ENCODE peak calls at places on chromosomes 11 and 22, in six cellular contexts. One of them, this sample, is unnamed.

GRCh38 chr11:102791271-102792036 is 6.5 kb downstream of the MMP1 start:
- DNase-seq in left lung: no peak
- DNase-seq in NAMALWA: no peak
- DNase-seq in COR-L47: no peak
- DNase-seq in ovary: no peak
- DNase-seq in dermis blood vessel endothelial cell: no peak
- DNase-seq in this sample: no peak

GRCh38 chr11:31817054-31817620 is 6.0 kb upstream of the PAX6 start:
- DNase-seq in left lung: no peak
- DNase-seq in COR-L47: peak; percentile 28
- DNase-seq in ovary: no peak
- DNase-seq in NAMALWA: no peak
- DNase-seq in dermis blood vessel endothelial cell: no peak
- DNase-seq in this sample: no peak

GRCh38 chr11:112082729-112083128 is 3.8 kb downstream of the TIMM8B start:
- DNase-seq in dermis blood vessel endothelial cell: no peak
- DNase-seq in COR-L47: no peak
- DNase-seq in left lung: no peak
- DNase-seq in NAMALWA: no peak
- DNase-seq in ovary: no peak
- DNase-seq in this sample: no peak

GRCh38 chr22:23047742-23048141 is 22.6 kb upstream of the GNAZ start:
- DNase-seq in COR-L47: no peak
- DNase-seq in ovary: no peak
- DNase-seq in left lung: no peak
- DNase-seq in dermis blood vessel endothelial cell: no peak
- DNase-seq in NAMALWA: no peak
- DNase-seq in this sample: no peak

GRCh38 chr11:110479445-110480101 is 49.8 kb downstream of the FDX1 start:
- DNase-seq in COR-L47: peak; percentile 83
- DNase-seq in left lung: no peak
- DNase-seq in NAMALWA: peak; percentile 51
- DNase-seq in ovary: no peak
- DNase-seq in dermis blood vessel endothelial cell: peak; percentile 27
- DNase-seq in this sample: no peak

GRCh38 chr11:76621866-76622265 is 48.7 kb downstream of the LRRC32 start:
- DNase-seq in dermis blood vessel endothelial cell: no peak
- DNase-seq in NAMALWA: no peak
- DNase-seq in left lung: no peak
- DNase-seq in COR-L47: no peak
- DNase-seq in ovary: no peak
- DNase-seq in this sample: no peak

GRCh38 chr11:45927332-45927683 is 4.9 kb downstream of the LARGE2 start:
- DNase-seq in left lung: no peak
- DNase-seq in ovary: peak; percentile 21
- DNase-seq in NAMALWA: no peak
- DNase-seq in dermis blood vessel endothelial cell: no peak
- DNase-seq in COR-L47: no peak
- DNase-seq in this sample: no peak

GRCh38 chr22:37420656-37421467 is 6.4 kb downstream of the ELFN2 start:
- DNase-seq in left lung: no peak
- DNase-seq in ovary: no peak
- DNase-seq in NAMALWA: no peak
- DNase-seq in COR-L47: no peak
- DNase-seq in dermis blood vessel endothelial cell: peak; percentile 52
- DNase-seq in this sample: no peak

GRCh38 chr11:86047275-86047991 is 21.5 kb downstream of the PICALM start:
- DNase-seq in COR-L47: no peak
- DNase-seq in NAMALWA: no peak
- DNase-seq in dermis blood vessel endothelial cell: no peak
- DNase-seq in left lung: no peak
- DNase-seq in ovary: no peak
- DNase-seq in this sample: no peak

GRCh38 chr22:21051836-21052400 is 6.2 kb downstream of the LRRC74B start:
- DNase-seq in left lung: no peak
- DNase-seq in ovary: no peak
- DNase-seq in NAMALWA: no peak
- DNase-seq in dermis blood vessel endothelial cell: no peak
- DNase-seq in COR-L47: no peak
- DNase-seq in this sample: no peak

GRCh38 chr11:26904114-26904513 is 89.8 kb upstream of the FIBIN start:
- DNase-seq in ovary: no peak
- DNase-seq in COR-L47: no peak
- DNase-seq in left lung: no peak
- DNase-seq in dermis blood vessel endothelial cell: no peak
- DNase-seq in NAMALWA: no peak
- DNase-seq in this sample: no peak

GRCh38 chr11:67264886-67265632 is 1.2 kb upstream of the GRK2 start:
- DNase-seq in dermis blood vessel endothelial cell: no peak
- DNase-seq in ovary: peak; percentile 41
- DNase-seq in left lung: no peak
- DNase-seq in NAMALWA: no peak
- DNase-seq in COR-L47: no peak
- DNase-seq in this sample: peak; percentile 24

GRCh38 chr11:27570542-27570941 is 64.0 kb upstream of the LIN7C start:
- DNase-seq in left lung: no peak
- DNase-seq in COR-L47: no peak
- DNase-seq in ovary: no peak
- DNase-seq in NAMALWA: no peak
- DNase-seq in dermis blood vessel endothelial cell: no peak
- DNase-seq in this sample: no peak

GRCh38 chr11:128867277-128867676 is at the start of gene KCNJ1:
- DNase-seq in COR-L47: no peak
- DNase-seq in left lung: no peak
- DNase-seq in dermis blood vessel endothelial cell: no peak
- DNase-seq in ovary: no peak
- DNase-seq in NAMALWA: no peak
- DNase-seq in this sample: no peak

GRCh38 chr22:30921108-30921507 is 47.5 kb downstream of the MORC2 start:
- DNase-seq in ovary: no peak
- DNase-seq in left lung: no peak
- DNase-seq in dermis blood vessel endothelial cell: peak; percentile 15
- DNase-seq in COR-L47: peak; percentile 0
- DNase-seq in NAMALWA: no peak
- DNase-seq in this sample: no peak

GRCh38 chr11:86211619-86212018 is 32.9 kb upstream of the EED start:
- DNase-seq in COR-L47: peak; percentile 12
- DNase-seq in ovary: no peak
- DNase-seq in left lung: no peak
- DNase-seq in dermis blood vessel endothelial cell: no peak
- DNase-seq in NAMALWA: no peak
- DNase-seq in this sample: no peak

GRCh38 chr11:12248330-12248729 is 129.0 kb upstream of the PARVA start:
- DNase-seq in ovary: peak; percentile 59
- DNase-seq in NAMALWA: no peak
- DNase-seq in COR-L47: peak; percentile 89
- DNase-seq in left lung: peak; percentile 93
- DNase-seq in dermis blood vessel endothelial cell: peak; percentile 68
- DNase-seq in this sample: peak; percentile 94

GRCh38 chr22:46267431-46268279 is at the start of gene TTC38:
- DNase-seq in left lung: peak; percentile 94
- DNase-seq in ovary: peak; percentile 91
- DNase-seq in NAMALWA: peak; percentile 15
- DNase-seq in dermis blood vessel endothelial cell: peak; percentile 82
- DNase-seq in COR-L47: no peak
- DNase-seq in this sample: peak; percentile 92

GRCh38 chr22:40797427-40797826 is 21.7 kb downstream of the SLC25A17 start:
- DNase-seq in COR-L47: no peak
- DNase-seq in ovary: no peak
- DNase-seq in left lung: no peak
- DNase-seq in NAMALWA: no peak
- DNase-seq in dermis blood vessel endothelial cell: no peak
- DNase-seq in this sample: no peak

GRCh38 chr11:27153136-27153535 is 112.5 kb downstream of the BBOX1 start:
- DNase-seq in NAMALWA: no peak
- DNase-seq in COR-L47: no peak
- DNase-seq in dermis blood vessel endothelial cell: no peak
- DNase-seq in ovary: no peak
- DNase-seq in left lung: no peak
- DNase-seq in this sample: no peak

GRCh38 chr11:19101803-19102520 is 15.0 kb upstream of the ZDHHC13 start:
- DNase-seq in dermis blood vessel endothelial cell: no peak
- DNase-seq in COR-L47: no peak
- DNase-seq in NAMALWA: no peak
- DNase-seq in ovary: no peak
- DNase-seq in left lung: no peak
- DNase-seq in this sample: no peak

GRCh38 chr11:65459552-65459951 is 37.0 kb downstream of the NEAT1 start:
- DNase-seq in COR-L47: no peak
- DNase-seq in NAMALWA: no peak
- DNase-seq in ovary: no peak
- DNase-seq in dermis blood vessel endothelial cell: no peak
- DNase-seq in left lung: peak; percentile 22
- DNase-seq in this sample: no peak

GRCh38 chr11:131674051-131674755 is 303.8 kb downstream of the NTM start:
- DNase-seq in left lung: peak; percentile 61
- DNase-seq in ovary: peak; percentile 77
- DNase-seq in NAMALWA: peak; percentile 60
- DNase-seq in COR-L47: peak; percentile 17
- DNase-seq in dermis blood vessel endothelial cell: peak; percentile 76
- DNase-seq in this sample: no peak

GRCh38 chr11:78985654-78986053 is 411.0 kb upstream of the NARS2 start:
- DNase-seq in ovary: no peak
- DNase-seq in dermis blood vessel endothelial cell: no peak
- DNase-seq in COR-L47: no peak
- DNase-seq in left lung: no peak
- DNase-seq in NAMALWA: no peak
- DNase-seq in this sample: no peak

GRCh38 chr22:20437253-20438065 is at the start of gene SCARF2:
- DNase-seq in left lung: peak; percentile 48
- DNase-seq in dermis blood vessel endothelial cell: peak; percentile 52
- DNase-seq in COR-L47: peak; percentile 37
- DNase-seq in ovary: peak; percentile 86
- DNase-seq in NAMALWA: no peak
- DNase-seq in this sample: no peak